ENCODE peak calls at places on chromosomes 4 and X, in six cellular contexts. A is RWPE2, G is IMR-90, B is tibial nerve, N is adrenal gland, S is GM12878. X is an unnamed sample.

GRCh38 chrX:15059488-15059887 is 186.3 kb downstream of the MOSPD2 start:
- DNase-seq in A (no peak), G (no peak), B (no peak), N (no peak), S (no peak), X (no peak)

GRCh38 chr4:73871911-73872310 is 2.7 kb downstream of the CXCL1 start:
- DNase-seq in A (no peak), G (no peak), B (no peak), N (no peak), S (no peak), X (no peak)

GRCh38 chrX:129593137-129593536 is 53.1 kb downstream of the OCRL start:
- DNase-seq in A (no peak), G (peak; percentile 37), B (no peak), N (no peak), S (no peak), X (no peak)

GRCh38 chrX:149275836-149276235 is 229.3 kb downstream of the IDS start:
- DNase-seq in A (no peak), G (no peak), B (no peak), N (no peak), S (no peak), X (no peak)

GRCh38 chrX:20265726-20266681 is 705 bp downstream of the RPS6KA3 start:
- DNase-seq in A (no peak), G (peak; percentile 12), B (no peak), N (peak; percentile 34), S (no peak), X (no peak)

GRCh38 chrX:122835886-122836285 is 348.2 kb upstream of the GRIA3 start:
- DNase-seq in A (no peak), G (no peak), B (no peak), N (no peak), S (no peak), X (no peak)

GRCh38 chrX:20454117-20454516 is 187.4 kb upstream of the RPS6KA3 start:
- DNase-seq in A (no peak), G (peak; percentile 25), B (no peak), N (no peak), S (no peak), X (no peak)

GRCh38 chr4:129378346-129378745 is 282.4 kb downstream of the C4orf33 start:
- DNase-seq in A (no peak), G (no peak), B (no peak), N (no peak), S (no peak), X (no peak)

GRCh38 chrX:9352683-9353430 is 112.0 kb upstream of the TBL1X start:
- DNase-seq in A (no peak), G (peak; percentile 75), B (no peak), N (no peak), S (peak; percentile 38), X (no peak)

GRCh38 chr4:141849367-141849766 is 213.0 kb downstream of the IL15 start:
- DNase-seq in A (no peak), G (no peak), B (no peak), N (no peak), S (no peak), X (no peak)

GRCh38 chrX:15310117-15310516 is 5.3 kb downstream of the ASB11 start:
- DNase-seq in A (no peak), G (peak; percentile 6), B (no peak), N (peak; percentile 26), S (no peak), X (peak; percentile 8)

GRCh38 chr4:188986271-188986689 is 847.0 kb downstream of the TRIML1 start:
- DNase-seq in A (no peak), G (peak; percentile 96), B (no peak), N (no peak), S (no peak), X (no peak)

GRCh38 chrX:118644378-118644777 is 83.0 kb upstream of the IL13RA1 start:
- DNase-seq in A (no peak), G (peak; percentile 68), B (no peak), N (no peak), S (no peak), X (no peak)

GRCh38 chr4:153763404-153763803 is 3.6 kb upstream of the RNF175 start:
- DNase-seq in A (no peak), G (no peak), B (no peak), N (no peak), S (no peak), X (no peak)

GRCh38 chrX:1870421-1870820 is 255.6 kb downstream of the ASMT start:
- DNase-seq in A (no peak), G (no peak), B (no peak), N (no peak), S (no peak), X (no peak)

GRCh38 chr4:104491826-104492771 is 2.6 kb downstream of the CXXC4 start:
- DNase-seq in A (no peak), G (no peak), B (no peak), N (no peak), S (peak; percentile 87), X (no peak)

GRCh38 chr4:34615315-34615714 is 1629.0 kb downstream of the ARAP2 start:
- DNase-seq in A (no peak), G (no peak), B (no peak), N (no peak), S (no peak), X (no peak)

GRCh38 chr4:146269228-146269653 is 54.9 kb downstream of the REELD1 start:
- DNase-seq in A (no peak), G (no peak), B (no peak), N (no peak), S (peak; percentile 79), X (no peak)

GRCh38 chrX:119669424-119670037 is 23.4 kb downstream of the SEPTIN6 start:
- DNase-seq in A (no peak), G (peak; percentile 84), B (no peak), N (peak; percentile 48), S (no peak), X (no peak)

GRCh38 chr4:17066972-17067371 is 168.5 kb upstream of the LDB2 start:
- DNase-seq in A (no peak), G (peak; percentile 94), B (no peak), N (peak; percentile 19), S (no peak), X (peak; percentile 21)

GRCh38 chr4:112231779-112232713 is at the start of gene AP1AR:
- DNase-seq in A (peak; percentile 78), G (peak; percentile 64), B (peak; percentile 32), N (peak; percentile 77), S (peak; percentile 35), X (peak; percentile 36)

GRCh38 chrX:23598561-23598960 is 68.7 kb upstream of the PRDX4 start:
- DNase-seq in A (no peak), G (no peak), B (no peak), N (no peak), S (no peak), X (no peak)

GRCh38 chr4:147381749-147382148 is 99.1 kb upstream of the EDNRA start:
- DNase-seq in A (no peak), G (no peak), B (no peak), N (no peak), S (no peak), X (no peak)

GRCh38 chr4:105061136-105061696 is 85.5 kb upstream of the TET2 start:
- DNase-seq in A (no peak), G (peak; percentile 5), B (no peak), N (peak; percentile 19), S (peak; percentile 85), X (no peak)

GRCh38 chrX:10098235-10098819 is 58.4 kb upstream of the CLCN4 start:
- DNase-seq in A (no peak), G (no peak), B (no peak), N (no peak), S (peak; percentile 51), X (no peak)

GRCh38 chrX:17692709-17693346 is 44.5 kb upstream of the SCML1 start:
- DNase-seq in A (no peak), G (peak; percentile 84), B (no peak), N (no peak), S (no peak), X (no peak)

GRCh38 chrX:101408530-101408836 is 461 bp downstream of the HNRNPH2 start:
- DNase-seq in A (no peak), G (no peak), B (no peak), N (no peak), S (no peak), X (no peak)

GRCh38 chrX:101409043-101409442 is 1.0 kb downstream of the HNRNPH2 start:
- DNase-seq in A (no peak), G (no peak), B (no peak), N (no peak), S (no peak), X (no peak)

GRCh38 chrX:101410461-101410860 is 2.4 kb downstream of the HNRNPH2 start:
- DNase-seq in A (no peak), G (no peak), B (no peak), N (no peak), S (no peak), X (no peak)

GRCh38 chrX:101415180-101416130 is 7.4 kb downstream of the HNRNPH2 start:
- DNase-seq in A (no peak), G (peak; percentile 84), B (no peak), N (peak; percentile 55), S (peak; percentile 68), X (no peak)

GRCh38 chrX:101411984-101412383 is 4.0 kb downstream of the HNRNPH2 start:
- DNase-seq in A (no peak), G (no peak), B (no peak), N (no peak), S (no peak), X (no peak)
- H3K4me1 ChIP-seq in A (no peaks in the 10 kb centered on the region), G (peaks cover 4% of the 10 kb centered on the region), B (no peaks in the 10 kb centered on the region), N (no peaks in the 10 kb centered on the region), S (peaks cover 22% of the 10 kb centered on the region), X (peaks cover 12% of the 10 kb centered on the region)

GRCh38 chr4:89915151-89915550 is 20.5 kb downstream of the MMRN1 start:
- DNase-seq in A (no peak), G (no peak), B (no peak), N (no peak), S (no peak), X (no peak)

GRCh38 chr4:89913623-89914022 is 19.0 kb downstream of the MMRN1 start:
- DNase-seq in A (no peak), G (no peak), B (no peak), N (no peak), S (no peak), X (no peak)

GRCh38 chr4:89915937-89916336 is 21.3 kb downstream of the MMRN1 start:
- DNase-seq in A (no peak), G (no peak), B (no peak), N (no peak), S (no peak), X (no peak)

DNA sequence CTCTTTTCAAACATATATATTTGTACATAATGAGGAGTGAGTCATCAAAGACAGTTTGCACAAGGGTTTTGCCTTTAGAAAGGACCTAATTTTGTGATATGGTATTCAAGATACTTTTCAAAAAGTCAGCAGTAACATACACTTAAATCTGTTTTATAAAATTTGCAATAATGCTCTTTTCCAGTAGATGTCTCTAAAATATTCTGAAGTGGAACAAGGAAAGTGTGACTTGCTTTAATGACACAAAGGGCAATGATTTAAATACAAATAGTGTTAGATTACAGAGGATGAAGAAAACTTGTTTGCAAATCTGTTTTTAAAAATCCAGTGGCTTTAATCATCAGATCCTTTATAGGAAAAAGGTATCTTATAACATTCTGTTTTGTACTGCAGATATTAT is 20.0 kb downstream of the MMRN1 start:
- DNase-seq in A (no peak), G (no peak), B (no peak), N (no peak), S (no peak), X (no peak)
- TF ChIP-seq CTCF in A (peak; percentile 31), G (no peak), B (no peak), N (no peak), S (no peak), X (no peak)

GRCh38 chr4:174402470-174403176 is 118.9 kb downstream of the CEP44 start:
- DNase-seq in A (no peak), G (no peak), B (no peak), N (no peak), S (no peak), X (no peak)
- H3K4me1 ChIP-seq in A (peaks cover 4% of the 10 kb centered on the region), G (no peaks in the 10 kb centered on the region), B (no peaks in the 10 kb centered on the region), N (no peaks in the 10 kb centered on the region), S (no peaks in the 10 kb centered on the region), X (no peaks in the 10 kb centered on the region)

GRCh38 chr4:139582044-139582443 is 26.0 kb upstream of the SETD7 start:
- DNase-seq in A (no peak), G (peak; percentile 61), B (no peak), N (no peak), S (no peak), X (no peak)
- TF ChIP-seq CTCF in A (peak; percentile 19), G (peak; percentile 39), B (no peak), N (no peak), S (no peak), X (no peak)

X was measured in thoracic aorta.